ENCODE peak calls at places on chromosomes 7 and 10, in nine cellular contexts. One of them, this sample, is unnamed.

GRCh38 chr10:132829403-132829802 is 43.5 kb upstream of the NKX6-2 start:
- DNase-seq in activated T-cell treated with anti-CD3 and anti-CD28 coated beads for 1 hour: no peak
- DNase-seq in cardiac fibroblast: no peak
- DNase-seq in HFFc6: no peak
- DNase-seq in adrenal gland: no peak
- DNase-seq in CD4-positive, CD25-positive, alpha-beta regulatory T cell: no peak
- DNase-seq in T-cell: no peak
- DNase-seq in Caki2: no peak
- DNase-seq in mammary epithelial cell: no peak
- DNase-seq in this sample: no peak

GRCh38 chr7:75971961-75972763 is 22.2 kb downstream of the TMEM120A start:
- DNase-seq in HFFc6: no peak
- DNase-seq in T-cell: no peak
- DNase-seq in Caki2: no peak
- DNase-seq in mammary epithelial cell: no peak
- DNase-seq in activated T-cell treated with anti-CD3 and anti-CD28 coated beads for 1 hour: no peak
- DNase-seq in CD4-positive, CD25-positive, alpha-beta regulatory T cell: no peak
- DNase-seq in cardiac fibroblast: peak
- DNase-seq in adrenal gland: peak
- DNase-seq in this sample: peak

GRCh38 chr7:100122568-100122967 is 3.1 kb downstream of the CNPY4 start:
- DNase-seq in T-cell: no peak
- DNase-seq in cardiac fibroblast: no peak
- DNase-seq in Caki2: no peak
- DNase-seq in HFFc6: no peak
- DNase-seq in adrenal gland: peak
- DNase-seq in activated T-cell treated with anti-CD3 and anti-CD28 coated beads for 1 hour: no peak
- DNase-seq in mammary epithelial cell: no peak
- DNase-seq in CD4-positive, CD25-positive, alpha-beta regulatory T cell: no peak
- DNase-seq in this sample: no peak

GRCh38 chr7:28083998-28084985 is 96.3 kb downstream of the JAZF1 start:
- DNase-seq in T-cell: no peak
- DNase-seq in mammary epithelial cell: no peak
- DNase-seq in CD4-positive, CD25-positive, alpha-beta regulatory T cell: no peak
- DNase-seq in Caki2: no peak
- DNase-seq in adrenal gland: no peak
- DNase-seq in HFFc6: no peak
- DNase-seq in activated T-cell treated with anti-CD3 and anti-CD28 coated beads for 1 hour: no peak
- DNase-seq in cardiac fibroblast: no peak
- DNase-seq in this sample: no peak

GRCh38 chr7:24574365-24574764 is 1.1 kb downstream of the PALS2 start:
- DNase-seq in mammary epithelial cell: no peak
- DNase-seq in HFFc6: peak
- DNase-seq in cardiac fibroblast: peak
- DNase-seq in CD4-positive, CD25-positive, alpha-beta regulatory T cell: no peak
- DNase-seq in T-cell: no peak
- DNase-seq in Caki2: no peak
- DNase-seq in activated T-cell treated with anti-CD3 and anti-CD28 coated beads for 1 hour: no peak
- DNase-seq in adrenal gland: no peak
- DNase-seq in this sample: peak

GRCh38 chr7:135467207-135467711 is 42.6 kb downstream of the CNOT4 start:
- DNase-seq in cardiac fibroblast: no peak
- DNase-seq in activated T-cell treated with anti-CD3 and anti-CD28 coated beads for 1 hour: no peak
- DNase-seq in HFFc6: no peak
- DNase-seq in T-cell: no peak
- DNase-seq in adrenal gland: no peak
- DNase-seq in CD4-positive, CD25-positive, alpha-beta regulatory T cell: no peak
- DNase-seq in mammary epithelial cell: no peak
- DNase-seq in Caki2: peak
- DNase-seq in this sample: peak

GRCh38 chr7:128842674-128843641 is 12.8 kb downstream of the FLNC start:
- DNase-seq in CD4-positive, CD25-positive, alpha-beta regulatory T cell: no peak
- DNase-seq in mammary epithelial cell: no peak
- DNase-seq in cardiac fibroblast: no peak
- DNase-seq in activated T-cell treated with anti-CD3 and anti-CD28 coated beads for 1 hour: no peak
- DNase-seq in HFFc6: no peak
- DNase-seq in Caki2: no peak
- DNase-seq in T-cell: no peak
- DNase-seq in adrenal gland: no peak
- DNase-seq in this sample: no peak

GRCh38 chr10:80452069-80452468 is 2.0 kb upstream of the TSPAN14 start:
- DNase-seq in Caki2: no peak
- DNase-seq in activated T-cell treated with anti-CD3 and anti-CD28 coated beads for 1 hour: no peak
- DNase-seq in adrenal gland: no peak
- DNase-seq in mammary epithelial cell: no peak
- DNase-seq in HFFc6: no peak
- DNase-seq in CD4-positive, CD25-positive, alpha-beta regulatory T cell: no peak
- DNase-seq in T-cell: no peak
- DNase-seq in cardiac fibroblast: no peak
- DNase-seq in this sample: no peak

GRCh38 chr10:88949912-88950664 is 2.5 kb downstream of the ACTA2 start:
- DNase-seq in HFFc6: no peak
- DNase-seq in Caki2: no peak
- DNase-seq in CD4-positive, CD25-positive, alpha-beta regulatory T cell: no peak
- DNase-seq in adrenal gland: no peak
- DNase-seq in activated T-cell treated with anti-CD3 and anti-CD28 coated beads for 1 hour: no peak
- DNase-seq in mammary epithelial cell: no peak
- DNase-seq in cardiac fibroblast: peak
- DNase-seq in T-cell: no peak
- DNase-seq in this sample: no peak

GRCh38 chr10:11823122-11823988 is at the start of gene PROSER2:
- DNase-seq in adrenal gland: peak
- DNase-seq in cardiac fibroblast: peak
- DNase-seq in HFFc6: no peak
- DNase-seq in T-cell: peak
- DNase-seq in activated T-cell treated with anti-CD3 and anti-CD28 coated beads for 1 hour: peak
- DNase-seq in Caki2: peak
- DNase-seq in mammary epithelial cell: peak
- DNase-seq in CD4-positive, CD25-positive, alpha-beta regulatory T cell: peak
- DNase-seq in this sample: peak

GRCh38 chr7:106180721-106181120 is 68.6 kb upstream of the SYPL1 start:
- DNase-seq in mammary epithelial cell: no peak
- DNase-seq in Caki2: no peak
- DNase-seq in CD4-positive, CD25-positive, alpha-beta regulatory T cell: no peak
- DNase-seq in cardiac fibroblast: no peak
- DNase-seq in T-cell: no peak
- DNase-seq in adrenal gland: no peak
- DNase-seq in HFFc6: no peak
- DNase-seq in activated T-cell treated with anti-CD3 and anti-CD28 coated beads for 1 hour: no peak
- DNase-seq in this sample: peak

GRCh38 chr10:122855745-122856144 is 10.1 kb upstream of the CUZD1 start:
- DNase-seq in adrenal gland: no peak
- DNase-seq in mammary epithelial cell: no peak
- DNase-seq in Caki2: no peak
- DNase-seq in activated T-cell treated with anti-CD3 and anti-CD28 coated beads for 1 hour: no peak
- DNase-seq in cardiac fibroblast: no peak
- DNase-seq in HFFc6: no peak
- DNase-seq in T-cell: no peak
- DNase-seq in CD4-positive, CD25-positive, alpha-beta regulatory T cell: no peak
- DNase-seq in this sample: no peak

GRCh38 chr7:50679218-50680007 is 103.3 kb downstream of the GRB10 start:
- DNase-seq in HFFc6: peak
- DNase-seq in T-cell: no peak
- DNase-seq in activated T-cell treated with anti-CD3 and anti-CD28 coated beads for 1 hour: no peak
- DNase-seq in mammary epithelial cell: peak
- DNase-seq in adrenal gland: no peak
- DNase-seq in cardiac fibroblast: peak
- DNase-seq in CD4-positive, CD25-positive, alpha-beta regulatory T cell: peak
- DNase-seq in Caki2: peak
- DNase-seq in this sample: peak

GRCh38 chr10:6037975-6038624 is 24.1 kb downstream of the IL2RA start:
- DNase-seq in cardiac fibroblast: no peak
- DNase-seq in HFFc6: no peak
- DNase-seq in activated T-cell treated with anti-CD3 and anti-CD28 coated beads for 1 hour: no peak
- DNase-seq in Caki2: no peak
- DNase-seq in CD4-positive, CD25-positive, alpha-beta regulatory T cell: peak
- DNase-seq in T-cell: peak
- DNase-seq in adrenal gland: no peak
- DNase-seq in mammary epithelial cell: no peak
- DNase-seq in this sample: no peak

GRCh38 chr7:132825222-132825621 is 249.0 kb upstream of the PLXNA4 start:
- DNase-seq in activated T-cell treated with anti-CD3 and anti-CD28 coated beads for 1 hour: no peak
- DNase-seq in cardiac fibroblast: no peak
- DNase-seq in Caki2: no peak
- DNase-seq in HFFc6: no peak
- DNase-seq in adrenal gland: no peak
- DNase-seq in mammary epithelial cell: no peak
- DNase-seq in CD4-positive, CD25-positive, alpha-beta regulatory T cell: peak
- DNase-seq in T-cell: no peak
- DNase-seq in this sample: no peak

GRCh38 chr7:101217388-101218235 is at the start of the genes PLOD3 and ZNHIT1:
- DNase-seq in activated T-cell treated with anti-CD3 and anti-CD28 coated beads for 1 hour: peak
- DNase-seq in mammary epithelial cell: peak
- DNase-seq in adrenal gland: peak
- DNase-seq in cardiac fibroblast: peak
- DNase-seq in CD4-positive, CD25-positive, alpha-beta regulatory T cell: peak
- DNase-seq in T-cell: peak
- DNase-seq in HFFc6: peak
- DNase-seq in Caki2: peak
- DNase-seq in this sample: peak

GRCh38 chr10:14699482-14699881 is 75.2 kb downstream of the FAM107B start:
- DNase-seq in activated T-cell treated with anti-CD3 and anti-CD28 coated beads for 1 hour: no peak
- DNase-seq in CD4-positive, CD25-positive, alpha-beta regulatory T cell: no peak
- DNase-seq in mammary epithelial cell: no peak
- DNase-seq in adrenal gland: no peak
- DNase-seq in HFFc6: no peak
- DNase-seq in Caki2: no peak
- DNase-seq in cardiac fibroblast: no peak
- DNase-seq in T-cell: no peak
- DNase-seq in this sample: no peak

GRCh38 chr7:77685219-77685618 is 11.0 kb upstream of the RSBN1L start:
- DNase-seq in CD4-positive, CD25-positive, alpha-beta regulatory T cell: no peak
- DNase-seq in cardiac fibroblast: peak
- DNase-seq in HFFc6: no peak
- DNase-seq in adrenal gland: no peak
- DNase-seq in activated T-cell treated with anti-CD3 and anti-CD28 coated beads for 1 hour: no peak
- DNase-seq in T-cell: no peak
- DNase-seq in Caki2: no peak
- DNase-seq in mammary epithelial cell: peak
- DNase-seq in this sample: peak

GRCh38 chr7:79868010-79868409 is 266.6 kb upstream of the GNAI1 start:
- DNase-seq in adrenal gland: no peak
- DNase-seq in cardiac fibroblast: peak
- DNase-seq in T-cell: no peak
- DNase-seq in Caki2: no peak
- DNase-seq in HFFc6: no peak
- DNase-seq in CD4-positive, CD25-positive, alpha-beta regulatory T cell: no peak
- DNase-seq in activated T-cell treated with anti-CD3 and anti-CD28 coated beads for 1 hour: no peak
- DNase-seq in mammary epithelial cell: no peak
- DNase-seq in this sample: no peak

GRCh38 chr10:122019414-122019975 is 30.5 kb downstream of the TACC2 start:
- DNase-seq in Caki2: peak
- DNase-seq in mammary epithelial cell: peak
- DNase-seq in T-cell: no peak
- DNase-seq in HFFc6: no peak
- DNase-seq in adrenal gland: no peak
- DNase-seq in activated T-cell treated with anti-CD3 and anti-CD28 coated beads for 1 hour: no peak
- DNase-seq in cardiac fibroblast: no peak
- DNase-seq in CD4-positive, CD25-positive, alpha-beta regulatory T cell: no peak
- DNase-seq in this sample: peak

GRCh38 chr7:155566011-155566836 is 19.9 kb upstream of the CNPY1 start:
- DNase-seq in adrenal gland: no peak
- DNase-seq in cardiac fibroblast: no peak
- DNase-seq in HFFc6: no peak
- DNase-seq in activated T-cell treated with anti-CD3 and anti-CD28 coated beads for 1 hour: no peak
- DNase-seq in T-cell: no peak
- DNase-seq in mammary epithelial cell: no peak
- DNase-seq in CD4-positive, CD25-positive, alpha-beta regulatory T cell: no peak
- DNase-seq in Caki2: no peak
- DNase-seq in this sample: no peak

This sample was measured in epithelial cell of esophagus.